ENCODE peak calls at places on chromosomes 12 and 14, in nine cellular contexts. One of them, this sample, is unnamed.
A peak's percentile ranks its signal among the peaks of the same experiment; 100 is the strongest.

GRCh38 chr14:78005325-78005724 is 164.8 kb upstream of the NRXN3 start:
- DNase-seq in GM23338: no peak
- DNase-seq in PC-3: peak; percentile 75
- DNase-seq in mesendoderm: no peak
- DNase-seq in heart left ventricle: no peak
- DNase-seq in HCT116: peak; percentile 81
- DNase-seq in IMR-90: no peak
- DNase-seq in left ventricle myocardium inferior: no peak
- DNase-seq in colonic mucosa: no peak
- DNase-seq in this sample: no peak

GRCh38 chr14:48937796-48938195 is 648.4 kb downstream of the RPS29 start:
- DNase-seq in GM23338: no peak
- DNase-seq in PC-3: no peak
- DNase-seq in mesendoderm: peak; percentile 55
- DNase-seq in heart left ventricle: no peak
- DNase-seq in HCT116: no peak
- DNase-seq in IMR-90: peak; percentile 70
- DNase-seq in left ventricle myocardium inferior: no peak
- DNase-seq in colonic mucosa: no peak
- DNase-seq in this sample: no peak

GRCh38 chr14:75208843-75209242 is 32.4 kb upstream of the TMED10 start:
- DNase-seq in GM23338: no peak
- DNase-seq in PC-3: no peak
- DNase-seq in mesendoderm: no peak
- DNase-seq in heart left ventricle: no peak
- DNase-seq in HCT116: no peak
- DNase-seq in IMR-90: no peak
- DNase-seq in left ventricle myocardium inferior: no peak
- DNase-seq in colonic mucosa: no peak
- DNase-seq in this sample: no peak

GRCh38 chr12:111412007-111412829 is 6.5 kb downstream of the SH2B3 start:
- DNase-seq in GM23338: peak; percentile 81
- DNase-seq in PC-3: no peak
- DNase-seq in mesendoderm: peak; percentile 83
- DNase-seq in heart left ventricle: peak; percentile 73
- DNase-seq in HCT116: no peak
- DNase-seq in IMR-90: no peak
- DNase-seq in left ventricle myocardium inferior: peak; percentile 51
- DNase-seq in colonic mucosa: no peak
- DNase-seq in this sample: no peak

GRCh38 chr14:105168496-105168978 is at the start of gene JAG2:
- DNase-seq in GM23338: peak; percentile 77
- DNase-seq in PC-3: peak; percentile 61
- DNase-seq in mesendoderm: peak; percentile 54
- DNase-seq in heart left ventricle: peak; percentile 72
- DNase-seq in HCT116: no peak
- DNase-seq in IMR-90: no peak
- DNase-seq in left ventricle myocardium inferior: peak; percentile 67
- DNase-seq in colonic mucosa: peak; percentile 53
- DNase-seq in this sample: peak; percentile 67

GRCh38 chr12:49929581-49929980 is 21.0 kb upstream of the AQP2 start:
- DNase-seq in GM23338: no peak
- DNase-seq in PC-3: no peak
- DNase-seq in mesendoderm: no peak
- DNase-seq in heart left ventricle: no peak
- DNase-seq in HCT116: no peak
- DNase-seq in IMR-90: no peak
- DNase-seq in left ventricle myocardium inferior: no peak
- DNase-seq in colonic mucosa: no peak
- DNase-seq in this sample: no peak

GRCh38 chr14:68979722-68980552 is 835 bp upstream of the ACTN1 start:
- DNase-seq in GM23338: peak; percentile 83
- DNase-seq in PC-3: peak; percentile 75
- DNase-seq in mesendoderm: peak; percentile 89
- DNase-seq in heart left ventricle: peak; percentile 56
- DNase-seq in HCT116: no peak
- DNase-seq in IMR-90: peak; percentile 63
- DNase-seq in left ventricle myocardium inferior: peak; percentile 50
- DNase-seq in colonic mucosa: peak; percentile 60
- DNase-seq in this sample: peak; percentile 54

GRCh38 chr12:51254592-51254991 is 15.6 kb downstream of the SMAGP start:
- DNase-seq in GM23338: no peak
- DNase-seq in PC-3: no peak
- DNase-seq in mesendoderm: no peak
- DNase-seq in heart left ventricle: no peak
- DNase-seq in HCT116: no peak
- DNase-seq in IMR-90: no peak
- DNase-seq in left ventricle myocardium inferior: no peak
- DNase-seq in colonic mucosa: no peak
- DNase-seq in this sample: no peak

GRCh38 chr14:49449749-49450148 is 136.4 kb downstream of the RPS29 start:
- DNase-seq in GM23338: no peak
- DNase-seq in PC-3: no peak
- DNase-seq in mesendoderm: no peak
- DNase-seq in heart left ventricle: no peak
- DNase-seq in HCT116: no peak
- DNase-seq in IMR-90: no peak
- DNase-seq in left ventricle myocardium inferior: no peak
- DNase-seq in colonic mucosa: no peak
- DNase-seq in this sample: no peak

GRCh38 chr12:92784795-92785562 is 82.2 kb downstream of the PLEKHG7 start:
- DNase-seq in GM23338: peak; percentile 88
- DNase-seq in PC-3: peak; percentile 90
- DNase-seq in mesendoderm: peak; percentile 89
- DNase-seq in heart left ventricle: no peak
- DNase-seq in HCT116: peak; percentile 72
- DNase-seq in IMR-90: peak; percentile 79
- DNase-seq in left ventricle myocardium inferior: no peak
- DNase-seq in colonic mucosa: peak; percentile 25
- DNase-seq in this sample: no peak

GRCh38 chr12:5656836-5657235 is 224.9 kb downstream of the NTF3 start:
- DNase-seq in GM23338: no peak
- DNase-seq in PC-3: no peak
- DNase-seq in mesendoderm: no peak
- DNase-seq in heart left ventricle: no peak
- DNase-seq in HCT116: no peak
- DNase-seq in IMR-90: no peak
- DNase-seq in left ventricle myocardium inferior: no peak
- DNase-seq in colonic mucosa: no peak
- DNase-seq in this sample: no peak

GRCh38 chr12:110937104-110937641 is 16.8 kb upstream of the MYL2 start:
- DNase-seq in GM23338: peak; percentile 96
- DNase-seq in PC-3: peak; percentile 79
- DNase-seq in mesendoderm: peak; percentile 92
- DNase-seq in heart left ventricle: peak; percentile 50
- DNase-seq in HCT116: peak; percentile 57
- DNase-seq in IMR-90: peak; percentile 23
- DNase-seq in left ventricle myocardium inferior: peak; percentile 46
- DNase-seq in colonic mucosa: peak; percentile 41
- DNase-seq in this sample: peak; percentile 54

DNA sequence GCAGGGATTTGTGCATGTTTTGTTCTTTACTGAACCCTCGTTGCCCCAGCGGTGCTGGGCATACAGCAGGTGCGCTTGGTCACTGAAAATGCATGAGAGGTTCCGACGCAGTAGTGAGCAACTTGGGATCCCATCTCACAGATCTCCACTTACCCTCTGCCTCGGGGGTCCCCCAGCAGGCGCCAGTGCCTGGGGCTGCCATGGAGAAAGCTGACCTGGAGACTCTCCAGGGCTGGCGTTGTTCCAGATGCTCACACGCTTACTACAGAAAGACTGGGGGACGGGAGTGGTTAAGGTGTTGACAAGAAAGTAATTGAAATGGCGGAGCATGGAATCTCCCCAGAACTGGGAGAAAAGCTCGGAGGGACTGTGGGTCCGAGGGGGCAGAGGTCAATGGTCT is 14.2 kb downstream of the GLT1D1 start:
- DNase-seq in GM23338: no peak
- DNase-seq in PC-3: no peak
- DNase-seq in mesendoderm: no peak
- DNase-seq in heart left ventricle: no peak
- DNase-seq in HCT116: no peak
- DNase-seq in IMR-90: no peak
- DNase-seq in left ventricle myocardium inferior: no peak
- DNase-seq in colonic mucosa: no peak
- DNase-seq in this sample: no peak
- H3K36me3 ChIP-seq in GM23338: no peaks in the 10 kb centered on the region
- H3K36me3 ChIP-seq in PC-3: no peaks in the 10 kb centered on the region
- H3K36me3 ChIP-seq in mesendoderm: no peaks in the 10 kb centered on the region
- H3K36me3 ChIP-seq in heart left ventricle: no peaks in the 10 kb centered on the region
- H3K36me3 ChIP-seq in HCT116: no peaks in the 10 kb centered on the region
- H3K36me3 ChIP-seq in IMR-90: no peaks in the 10 kb centered on the region
- H3K36me3 ChIP-seq in left ventricle myocardium inferior: no peaks in the 10 kb centered on the region
- H3K36me3 ChIP-seq in colonic mucosa: no peaks in the 10 kb centered on the region
- H3K36me3 ChIP-seq in this sample: no peaks in the 10 kb centered on the region

DNA sequence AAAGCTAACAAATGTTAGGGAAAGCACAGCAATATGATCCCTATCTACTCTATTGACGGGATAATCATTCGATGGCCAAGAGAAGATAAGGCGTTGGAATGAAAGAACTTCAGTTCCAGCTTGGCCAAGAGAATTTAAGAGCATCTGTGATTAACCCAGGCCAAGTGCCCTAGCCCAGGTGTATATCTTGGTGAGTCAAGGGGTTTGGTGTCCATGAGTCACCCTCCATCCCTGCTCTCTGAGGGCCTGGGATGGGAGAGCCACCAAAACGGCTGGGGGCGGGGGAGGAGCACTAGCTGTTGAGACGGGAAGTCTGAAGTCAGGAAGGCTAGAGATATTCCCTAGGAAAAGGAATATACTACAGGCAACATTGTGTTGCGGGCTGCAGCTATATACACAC is 13.0 kb downstream of the TBPL2 start:
- DNase-seq in GM23338: peak; percentile 36
- DNase-seq in PC-3: peak; percentile 100
- DNase-seq in mesendoderm: peak; percentile 83
- DNase-seq in heart left ventricle: no peak
- DNase-seq in HCT116: peak; percentile 70
- DNase-seq in IMR-90: no peak
- DNase-seq in left ventricle myocardium inferior: no peak
- DNase-seq in colonic mucosa: no peak
- DNase-seq in this sample: no peak
- H3K36me3 ChIP-seq in GM23338: no peaks in the 10 kb centered on the region
- H3K36me3 ChIP-seq in PC-3: no peaks in the 10 kb centered on the region
- H3K36me3 ChIP-seq in mesendoderm: no peaks in the 10 kb centered on the region
- H3K36me3 ChIP-seq in heart left ventricle: no peaks in the 10 kb centered on the region
- H3K36me3 ChIP-seq in HCT116: no peaks in the 10 kb centered on the region
- H3K36me3 ChIP-seq in IMR-90: no peaks in the 10 kb centered on the region
- H3K36me3 ChIP-seq in left ventricle myocardium inferior: no peaks in the 10 kb centered on the region
- H3K36me3 ChIP-seq in colonic mucosa: no peaks in the 10 kb centered on the region
- H3K36me3 ChIP-seq in this sample: no peaks in the 10 kb centered on the region

GRCh38 chr12:120651821-120652220 is 11.4 kb downstream of the CABP1 start:
- DNase-seq in GM23338: peak; percentile 38
- DNase-seq in PC-3: no peak
- DNase-seq in mesendoderm: no peak
- DNase-seq in heart left ventricle: no peak
- DNase-seq in HCT116: no peak
- DNase-seq in IMR-90: peak; percentile 26
- DNase-seq in left ventricle myocardium inferior: no peak
- DNase-seq in colonic mucosa: no peak
- DNase-seq in this sample: no peak
- H3K36me3 ChIP-seq in GM23338: no peaks in the 10 kb centered on the region
- H3K36me3 ChIP-seq in PC-3: no peaks in the 10 kb centered on the region
- H3K36me3 ChIP-seq in mesendoderm: no peaks in the 10 kb centered on the region
- H3K36me3 ChIP-seq in heart left ventricle: no peaks in the 10 kb centered on the region
- H3K36me3 ChIP-seq in HCT116: no peaks in the 10 kb centered on the region
- H3K36me3 ChIP-seq in IMR-90: no peaks in the 10 kb centered on the region
- H3K36me3 ChIP-seq in left ventricle myocardium inferior: no peaks in the 10 kb centered on the region
- H3K36me3 ChIP-seq in colonic mucosa: no peaks in the 10 kb centered on the region
- H3K36me3 ChIP-seq in this sample: no peaks in the 10 kb centered on the region

GRCh38 chr12:121328620-121329019 is 23.6 kb downstream of the ANAPC5 start:
- DNase-seq in GM23338: no peak
- DNase-seq in PC-3: no peak
- DNase-seq in mesendoderm: no peak
- DNase-seq in heart left ventricle: no peak
- DNase-seq in HCT116: no peak
- DNase-seq in IMR-90: no peak
- DNase-seq in left ventricle myocardium inferior: no peak
- DNase-seq in colonic mucosa: no peak
- DNase-seq in this sample: no peak

GRCh38 chr12:121331268-121331667 is 20.9 kb downstream of the ANAPC5 start:
- DNase-seq in GM23338: no peak
- DNase-seq in PC-3: no peak
- DNase-seq in mesendoderm: no peak
- DNase-seq in heart left ventricle: no peak
- DNase-seq in HCT116: no peak
- DNase-seq in IMR-90: no peak
- DNase-seq in left ventricle myocardium inferior: no peak
- DNase-seq in colonic mucosa: no peak
- DNase-seq in this sample: no peak

GRCh38 chr12:121326996-121327674 is 25.1 kb downstream of the ANAPC5 start:
- DNase-seq in GM23338: no peak
- DNase-seq in PC-3: no peak
- DNase-seq in mesendoderm: no peak
- DNase-seq in heart left ventricle: no peak
- DNase-seq in HCT116: no peak
- DNase-seq in IMR-90: no peak
- DNase-seq in left ventricle myocardium inferior: no peak
- DNase-seq in colonic mucosa: no peak
- DNase-seq in this sample: no peak

GRCh38 chr12:121330692-121331091 is 21.5 kb downstream of the ANAPC5 start:
- DNase-seq in GM23338: no peak
- DNase-seq in PC-3: no peak
- DNase-seq in mesendoderm: no peak
- DNase-seq in heart left ventricle: no peak
- DNase-seq in HCT116: no peak
- DNase-seq in IMR-90: no peak
- DNase-seq in left ventricle myocardium inferior: no peak
- DNase-seq in colonic mucosa: no peak
- DNase-seq in this sample: no peak

GRCh38 chr12:121330195-121330594 is 22.0 kb downstream of the ANAPC5 start:
- DNase-seq in GM23338: no peak
- DNase-seq in PC-3: no peak
- DNase-seq in mesendoderm: no peak
- DNase-seq in heart left ventricle: no peak
- DNase-seq in HCT116: no peak
- DNase-seq in IMR-90: no peak
- DNase-seq in left ventricle myocardium inferior: no peak
- DNase-seq in colonic mucosa: no peak
- DNase-seq in this sample: no peak
- H3K36me3 ChIP-seq in GM23338: peaks cover 59% of the 10 kb centered on the region
- H3K36me3 ChIP-seq in PC-3: peaks cover 81% of the 10 kb centered on the region
- H3K36me3 ChIP-seq in mesendoderm: peaks cover 19% of the 10 kb centered on the region
- H3K36me3 ChIP-seq in heart left ventricle: peaks cover 97% of the 10 kb centered on the region
- H3K36me3 ChIP-seq in HCT116: peaks cover 59% of the 10 kb centered on the region
- H3K36me3 ChIP-seq in IMR-90: peaks cover 38% of the 10 kb centered on the region
- H3K36me3 ChIP-seq in left ventricle myocardium inferior: peaks cover 97% of the 10 kb centered on the region
- H3K36me3 ChIP-seq in colonic mucosa: peaks cover 14% of the 10 kb centered on the region
- H3K36me3 ChIP-seq in this sample: peaks cover 98% of the 10 kb centered on the region

GRCh38 chr12:65217127-65217526 is 47.7 kb downstream of the LEMD3 start:
- DNase-seq in GM23338: no peak
- DNase-seq in PC-3: no peak
- DNase-seq in mesendoderm: no peak
- DNase-seq in heart left ventricle: no peak
- DNase-seq in HCT116: no peak
- DNase-seq in IMR-90: no peak
- DNase-seq in left ventricle myocardium inferior: no peak
- DNase-seq in colonic mucosa: no peak
- DNase-seq in this sample: no peak

GRCh38 chr12:65215449-65215848 is 46.1 kb downstream of the LEMD3 start:
- DNase-seq in GM23338: no peak
- DNase-seq in PC-3: no peak
- DNase-seq in mesendoderm: no peak
- DNase-seq in heart left ventricle: no peak
- DNase-seq in HCT116: no peak
- DNase-seq in IMR-90: no peak
- DNase-seq in left ventricle myocardium inferior: no peak
- DNase-seq in colonic mucosa: no peak
- DNase-seq in this sample: no peak

GRCh38 chr12:65220761-65221160 is 51.4 kb downstream of the LEMD3 start:
- DNase-seq in GM23338: no peak
- DNase-seq in PC-3: no peak
- DNase-seq in mesendoderm: no peak
- DNase-seq in heart left ventricle: no peak
- DNase-seq in HCT116: no peak
- DNase-seq in IMR-90: no peak
- DNase-seq in left ventricle myocardium inferior: no peak
- DNase-seq in colonic mucosa: no peak
- DNase-seq in this sample: no peak
- H3K36me3 ChIP-seq in GM23338: peaks cover 19% of the 10 kb centered on the region
- H3K36me3 ChIP-seq in PC-3: peaks cover 32% of the 10 kb centered on the region
- H3K36me3 ChIP-seq in mesendoderm: no peaks in the 10 kb centered on the region
- H3K36me3 ChIP-seq in heart left ventricle: peaks cover 26% of the 10 kb centered on the region
- H3K36me3 ChIP-seq in HCT116: peaks cover 9% of the 10 kb centered on the region
- H3K36me3 ChIP-seq in IMR-90: peaks cover 6% of the 10 kb centered on the region
- H3K36me3 ChIP-seq in left ventricle myocardium inferior: peaks cover 38% of the 10 kb centered on the region
- H3K36me3 ChIP-seq in colonic mucosa: peaks cover 4% of the 10 kb centered on the region
- H3K36me3 ChIP-seq in this sample: peaks cover 45% of the 10 kb centered on the region